ENCODE peak calls at places on chromosome 13, in four cellular contexts. U, F, J and X are unnamed samples.

GRCh38 chr13:95509521-95510315 is 42.8 kb upstream of the CLDN10 start:
- DNase-seq in U (no peak), F (no peak), J (no peak), X (peak)

GRCh38 chr13:100235311-100235901 is 146.5 kb downstream of the PCCA start:
- DNase-seq in U (no peak), F (peak), J (peak), X (peak)

GRCh38 chr13:23986619-23987018 is 89.3 kb upstream of the C1QTNF9B start:
- DNase-seq in U (no peak), F (no peak), J (no peak), X (no peak)

GRCh38 chr13:114315074-114315785 is 927 bp downstream of the CHAMP1 start:
- DNase-seq in U (no peak), F (no peak), J (no peak), X (no peak)

GRCh38 chr13:23867027-23867491 is 22.1 kb downstream of the MIPEP start:
- DNase-seq in U (no peak), F (no peak), J (no peak), X (peak)

GRCh38 chr13:35994131-35994966 is 136.8 kb downstream of the DCLK1 start:
- DNase-seq in U (no peak), F (peak), J (no peak), X (peak)

GRCh38 chr13:25796474-25796873 is 255.3 kb downstream of the SHISA2 start:
- DNase-seq in U (no peak), F (no peak), J (no peak), X (no peak)

GRCh38 chr13:97231118-97231831 is 9.1 kb downstream of the MBNL2 start:
- DNase-seq in U (no peak), F (no peak), J (no peak), X (no peak)

GRCh38 chr13:112182831-112183543 is 116.0 kb downstream of the SOX1 start:
- DNase-seq in U (no peak), F (no peak), J (peak), X (no peak)

GRCh38 chr13:56864451-56864850 is 276.3 kb upstream of the PRR20A start:
- DNase-seq in U (no peak), F (no peak), J (no peak), X (no peak)

GRCh38 chr13:41306271-41307150 is 4.6 kb upstream of the NAA16 start:
- DNase-seq in U (no peak), F (no peak), J (no peak), X (no peak)
- TF ChIP-seq POLR2A in U (no peak), F (no peak), J (no peak), X (no peak)

GRCh38 chr13:51453308-51453958 is 597 bp upstream of the INTS6 start:
- DNase-seq in U (peak), F (peak), J (peak), X (peak)
- TF ChIP-seq POLR2A in U (no peak), F (peak), J (peak), X (peak)

GRCh38 chr13:30114586-30115256 is 192.6 kb downstream of the KATNAL1 start:
- DNase-seq in U (peak), F (peak), J (peak), X (peak)
- TF ChIP-seq POLR2A in U (no peak), F (peak), J (peak), X (no peak)

GRCh38 chr13:52450012-52450792 is at the start of gene VPS36:
- DNase-seq in U (peak), F (peak), J (peak), X (peak)
- TF ChIP-seq POLR2A in U (peak), F (peak), J (peak), X (peak)

GRCh38 chr13:73259061-73259908 is 200.5 kb downstream of the KLF5 start:
- DNase-seq in U (no peak), F (no peak), J (no peak), X (no peak)
- TF ChIP-seq POLR2A in U (no peak), F (no peak), J (no peak), X (no peak)

GRCh38 chr13:48303331-48304131 is at the start of gene RB1:
- DNase-seq in U (peak), F (peak), J (peak), X (peak)
- TF ChIP-seq POLR2A in U (peak), F (peak), J (peak), X (peak)

GRCh38 chr13:46172531-46172991 is 9.4 kb downstream of the LCP1 start:
- DNase-seq in U (no peak), F (no peak), J (no peak), X (no peak)
- TF ChIP-seq POLR2A in U (no peak), F (no peak), J (no peak), X (no peak)

GRCh38 chr13:42047561-42048322 is 706 bp upstream of the DGKH start:
- DNase-seq in U (peak), F (peak), J (no peak), X (peak)
- TF ChIP-seq POLR2A in U (no peak), F (peak), J (no peak), X (peak)